ENCODE peak calls at places on chromosomes 16 and 17, in six cellular contexts. O is adrenal gland; S is pancreas; V is BE2C; A is CD4-positive, alpha-beta T cell; W is HFFc6. E is an unnamed sample.

GRCh38 chr16:70688266-70688742 is 2.5 kb upstream of the MTSS2 start:
- DNase-seq in O (no peak), S (no peak), V (peak; percentile 61), A (no peak), W (peak; percentile 36), E (peak; percentile 14)

GRCh38 chr17:33389506-33390141 is 96.5 kb upstream of the ASIC2 start:
- DNase-seq in O (no peak), S (no peak), V (no peak), A (no peak), W (peak; percentile 2), E (no peak)

GRCh38 chr17:47978324-47978723 is 7.4 kb downstream of the CDK5RAP3 start:
- DNase-seq in O (peak; percentile 65), S (no peak), V (peak; percentile 84), A (peak; percentile 25), W (peak; percentile 38), E (peak; percentile 81)

GRCh38 chr17:79905832-79906231 is 66.6 kb upstream of the CBX4 start:
- DNase-seq in O (no peak), S (no peak), V (peak; percentile 55), A (no peak), W (no peak), E (no peak)

GRCh38 chr16:68416057-68417046 is 32.0 kb downstream of the SMPD3 start:
- DNase-seq in O (no peak), S (peak; percentile 79), V (no peak), A (no peak), W (no peak), E (no peak)

GRCh38 chr16:58211245-58211644 is 13.3 kb upstream of the CSNK2A2 start:
- DNase-seq in O (no peak), S (no peak), V (no peak), A (no peak), W (no peak), E (no peak)

GRCh38 chr17:17024778-17025300 is 17.4 kb upstream of the MPRIP start:
- DNase-seq in O (no peak), S (no peak), V (peak; percentile 87), A (no peak), W (no peak), E (no peak)

GRCh38 chr17:46782250-46782953 is 36.1 kb downstream of the WNT3 start:
- DNase-seq in O (no peak), S (peak; percentile 41), V (peak; percentile 55), A (no peak), W (peak; percentile 43), E (no peak)

GRCh38 chr16:67613808-67614207 is 31.1 kb upstream of the CARMIL2 start:
- DNase-seq in O (no peak), S (no peak), V (peak; percentile 30), A (no peak), W (no peak), E (no peak)

GRCh38 chr17:56269509-56269908 is 116.2 kb downstream of the ANKFN1 start:
- DNase-seq in O (no peak), S (no peak), V (no peak), A (no peak), W (peak; percentile 60), E (no peak)

GRCh38 chr16:28189237-28189636 is 22.5 kb downstream of the XPO6 start:
- DNase-seq in O (no peak), S (no peak), V (no peak), A (no peak), W (peak; percentile 30), E (no peak)

GRCh38 chr16:12084436-12084835 is 107.9 kb downstream of the SNX29 start:
- DNase-seq in O (no peak), S (no peak), V (no peak), A (no peak), W (no peak), E (no peak)

GRCh38 chr16:74466872-74467271 is 45.6 kb upstream of the CLEC18B start:
- DNase-seq in O (no peak), S (no peak), V (no peak), A (no peak), W (no peak), E (no peak)

GRCh38 chr17:61174310-61174709 is 225.3 kb upstream of the TBX2 start:
- DNase-seq in O (no peak), S (no peak), V (no peak), A (no peak), W (no peak), E (no peak)

GRCh38 chr17:69414408-69415274 is at the start of gene MAP2K6:
- DNase-seq in O (peak; percentile 81), S (peak; percentile 65), V (peak; percentile 73), A (peak; percentile 83), W (peak; percentile 35), E (peak; percentile 82)

GRCh38 chr17:81601525-81602120 is 35.3 kb downstream of the NPLOC4 start:
- DNase-seq in O (peak; percentile 56), S (peak; percentile 18), V (peak; percentile 52), A (peak; percentile 26), W (peak; percentile 74), E (no peak)

GRCh38 chr17:15169676-15170075 is 95.5 kb downstream of the PMP22 start:
- DNase-seq in O (no peak), S (no peak), V (no peak), A (no peak), W (peak; percentile 70), E (no peak)

GRCh38 chr16:12002447-12003006 is 26.0 kb downstream of the SNX29 start:
- DNase-seq in O (no peak), S (no peak), V (no peak), A (no peak), W (peak; percentile 18), E (peak; percentile 46)

GRCh38 chr17:9810100-9810949 is 11.6 kb downstream of the GSG1L2 start:
- DNase-seq in O (no peak), S (no peak), V (no peak), A (no peak), W (no peak), E (no peak)

GRCh38 chr17:50931003-50931878 is 65.1 kb upstream of the TOB1 start:
- DNase-seq in O (peak; percentile 92), S (peak; percentile 88), V (peak; percentile 93), A (peak; percentile 31), W (peak; percentile 87), E (peak; percentile 87)

GRCh38 chr17:80252871-80253270 is 7.8 kb upstream of the RNF213 start:
- DNase-seq in O (peak; percentile 76), S (peak; percentile 68), V (peak; percentile 85), A (peak; percentile 87), W (no peak), E (peak; percentile 72)

GRCh38 chr17:39973496-39973895 is 7.1 kb upstream of the PSMD3 start:
- DNase-seq in O (no peak), S (no peak), V (no peak), A (no peak), W (peak; percentile 56), E (no peak)

GRCh38 chr16:66502020-66502913 is 47.7 kb downstream of the TK2 start:
- DNase-seq in O (peak; percentile 92), S (peak; percentile 0), V (no peak), A (no peak), W (no peak), E (peak; percentile 67)

GRCh38 chr17:44376124-44376523 is 12.5 kb upstream of the FAM171A2 start:
- DNase-seq in O (peak; percentile 48), S (no peak), V (peak; percentile 52), A (no peak), W (no peak), E (peak; percentile 64)

GRCh38 chr17:13725286-13725990 is 123.7 kb upstream of the HS3ST3A1 start:
- DNase-seq in O (no peak), S (no peak), V (peak; percentile 14), A (no peak), W (no peak), E (no peak)

GRCh38 chr17:48577946-48578615 is at the start of gene HOXB4:
- DNase-seq in O (peak; percentile 82), S (no peak), V (no peak), A (peak; percentile 48), W (no peak), E (peak; percentile 54)

GRCh38 chr17:27265333-27265732 is 28.6 kb upstream of the WSB1 start:
- DNase-seq in O (no peak), S (no peak), V (no peak), A (no peak), W (no peak), E (no peak)

GRCh38 chr17:31574458-31574857 is 183.0 kb downstream of the RAB11FIP4 start:
- DNase-seq in O (no peak), S (no peak), V (no peak), A (no peak), W (no peak), E (no peak)

GRCh38 chr17:17559164-17559563 is 32.3 kb downstream of the PEMT start:
- DNase-seq in O (no peak), S (no peak), V (no peak), A (no peak), W (no peak), E (no peak)

GRCh38 chr17:81254955-81255717 is 16.0 kb downstream of the NDUFAF8 start:
- DNase-seq in O (peak; percentile 57), S (peak; percentile 86), V (peak; percentile 88), A (no peak), W (peak; percentile 77), E (peak; percentile 73)

GRCh38 chr16:81831722-81832126 is 52.6 kb downstream of the PLCG2 start:
- DNase-seq in O (peak; percentile 52), S (no peak), V (no peak), A (no peak), W (no peak), E (no peak)

GRCh38 chr16:87569601-87570559 is 32.4 kb upstream of the JPH3 start:
- DNase-seq in O (no peak), S (no peak), V (no peak), A (no peak), W (no peak), E (no peak)

GRCh38 chr16:85206472-85207356 is 94.4 kb upstream of the CIBAR2 start:
- DNase-seq in O (peak; percentile 72), S (no peak), V (peak; percentile 89), A (no peak), W (no peak), E (peak; percentile 56)

GRCh38 chr17:35117984-35118383 is 1.7 kb downstream of the RAD51D start:
- DNase-seq in O (no peak), S (no peak), V (peak; percentile 60), A (no peak), W (peak; percentile 48), E (no peak)
- TF ChIP-seq CTCF in O (no peak), S (no peak), V (peak; percentile 52), A (no peak), W (peak; percentile 60), E (no peak)

GRCh38 chr16:54930034-54930938 is at the start of gene IRX5:
- DNase-seq in O (peak; percentile 84), S (peak; percentile 81), V (peak; percentile 94), A (no peak), W (peak; percentile 94), E (peak; percentile 82)
- TF ChIP-seq CTCF in O (peak; percentile 37), S (no peak), V (no peak), A (no peak), W (peak; percentile 34), E (no peak)

GRCh38 chr16:22973451-22973991 is 159.6 kb downstream of the HS3ST2 start:
- DNase-seq in O (no peak), S (no peak), V (no peak), A (no peak), W (no peak), E (no peak)
- TF ChIP-seq CTCF in O (no peak), S (no peak), V (peak; percentile 32), A (no peak), W (no peak), E (no peak)

DNA sequence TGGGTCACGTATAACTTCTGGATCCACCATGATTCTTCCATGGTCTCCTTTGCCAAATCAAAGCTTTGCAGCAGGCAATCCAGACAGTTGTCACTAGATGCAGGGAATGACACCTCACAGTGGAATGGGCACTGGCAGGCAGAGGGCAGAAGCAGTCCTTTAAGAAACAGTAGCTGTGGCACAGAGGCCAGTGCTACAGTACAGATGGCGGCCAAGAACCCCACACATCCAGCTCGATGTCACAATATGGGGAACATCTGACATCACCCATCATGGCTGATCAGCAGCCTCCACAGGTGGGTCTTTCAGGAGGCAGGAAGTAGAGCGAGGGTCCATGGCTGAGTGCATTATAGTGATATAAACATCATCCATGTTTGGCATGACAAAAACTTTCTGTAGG is 18.8 kb upstream of the ERN1 start:
- DNase-seq in O (no peak), S (no peak), V (no peak), A (no peak), W (peak; percentile 12), E (no peak)
- TF ChIP-seq CTCF in O (peak; percentile 25), S (no peak), V (peak; percentile 37), A (no peak), W (no peak), E (no peak)